ENCODE peak calls at places on chromosome 12, in eight cellular contexts. K is nephron progenitor cell, R is fibroblast of lung, Q is HAP-1, F is HepG2, S is C1 segment of cervical spinal cord, O is NCI-H2081, A is AG09319. N is an unnamed sample.
A peak's percentile ranks its signal among the peaks of the same experiment; 100 is the strongest.

GRCh38 chr12:64236549-64236948 is 14.5 kb upstream of the KICS2 start:
- DNase-seq in K (no peak), R (peak; percentile 43), Q (no peak), F (no peak), S (no peak), O (no peak), A (no peak), N (no peak)

GRCh38 chr12:104736307-104736706 is 221.8 kb downstream of the SLC41A2 start:
- DNase-seq in K (no peak), R (peak; percentile 75), Q (no peak), F (no peak), S (no peak), O (no peak), A (peak; percentile 78), N (no peak)

GRCh38 chr12:81811778-81812125 is 52.6 kb upstream of the PPFIA2 start:
- DNase-seq in K (no peak), R (no peak), Q (no peak), F (no peak), S (no peak), O (no peak), A (no peak), N (no peak)

GRCh38 chr12:16573652-16574077 is 32.3 kb downstream of the LMO3 start:
- DNase-seq in K (peak; percentile 42), R (peak; percentile 91), Q (no peak), F (peak; percentile 18), S (no peak), O (no peak), A (no peak), N (peak; percentile 70)

GRCh38 chr12:27531916-27532315 is 7.9 kb downstream of the PPFIBP1 start:
- DNase-seq in K (no peak), R (peak; percentile 77), Q (no peak), F (no peak), S (no peak), O (no peak), A (no peak), N (no peak)

GRCh38 chr12:774051-774614 is 21.8 kb downstream of the WNK1 start:
- DNase-seq in K (no peak), R (peak; percentile 19), Q (no peak), F (no peak), S (no peak), O (no peak), A (no peak), N (no peak)

GRCh38 chr12:15886372-15887042 is 4.3 kb downstream of the STRAP start:
- DNase-seq in K (no peak), R (no peak), Q (peak; percentile 72), F (peak; percentile 70), S (no peak), O (peak; percentile 55), A (no peak), N (no peak)

GRCh38 chr12:127832172-127832571 is 434.8 kb upstream of the TMEM132C start:
- DNase-seq in K (no peak), R (no peak), Q (no peak), F (no peak), S (no peak), O (no peak), A (no peak), N (no peak)

GRCh38 chr12:111224196-111225066 is 144.5 kb downstream of the PHETA1 start:
- DNase-seq in K (no peak), R (no peak), Q (no peak), F (no peak), S (no peak), O (no peak), A (no peak), N (no peak)

GRCh38 chr12:16076553-16076952 is 165.4 kb downstream of the DERA start:
- DNase-seq in K (peak; percentile 2), R (peak; percentile 12), Q (peak; percentile 12), F (peak; percentile 44), S (no peak), O (peak; percentile 54), A (no peak), N (peak; percentile 63)

GRCh38 chr12:29516431-29516875 is 19.0 kb upstream of the OVCH1 start:
- DNase-seq in K (no peak), R (peak; percentile 74), Q (no peak), F (no peak), S (no peak), O (no peak), A (peak; percentile 78), N (no peak)

GRCh38 chr12:99029502-99030271 is 384.6 kb downstream of the APAF1 start:
- DNase-seq in K (no peak), R (no peak), Q (no peak), F (no peak), S (no peak), O (peak; percentile 11), A (no peak), N (no peak)

GRCh38 chr12:127381043-127381668 is 885.8 kb upstream of the TMEM132C start:
- DNase-seq in K (peak; percentile 85), R (no peak), Q (no peak), F (peak; percentile 15), S (peak; percentile 10), O (peak; percentile 78), A (no peak), N (peak; percentile 52)

GRCh38 chr12:96401061-96401871 is 1.0 kb upstream of the CDK17 start:
- DNase-seq in K (no peak), R (peak; percentile 94), Q (peak; percentile 73), F (peak; percentile 45), S (peak; percentile 59), O (no peak), A (no peak), N (no peak)

GRCh38 chr12:107368586-107368985 is 275.2 kb upstream of the CRY1 start:
- DNase-seq in K (no peak), R (no peak), Q (no peak), F (no peak), S (no peak), O (no peak), A (no peak), N (no peak)

GRCh38 chr12:81359736-81360135 is 281.9 kb downstream of the ACSS3 start:
- DNase-seq in K (no peak), R (no peak), Q (no peak), F (no peak), S (no peak), O (no peak), A (no peak), N (no peak)

GRCh38 chr12:112513496-112513895 is 94.7 kb downstream of the PTPN11 start:
- DNase-seq in K (no peak), R (no peak), Q (peak; percentile 100), F (no peak), S (no peak), O (no peak), A (no peak), N (no peak)